ENCODE peak calls at places on chromosome 2, in five cellular contexts. A is GM19239, X is ascending aorta, D is left cardiac atrium, J is nephron progenitor cell. K is an unnamed sample.

GRCh38 chr2:239468491-239469017 is 67.7 kb upstream of the HDAC4 start:
- DNase-seq in A (no peak), X (no peak), D (no peak), J (no peak), K (no peak)

GRCh38 chr2:39837856-39838453 is 58.9 kb upstream of the THUMPD2 start:
- DNase-seq in A (no peak), X (no peak), D (no peak), J (peak; percentile 26), K (no peak)

GRCh38 chr2:22801071-22801470 is 583.9 kb upstream of the KLHL29 start:
- DNase-seq in A (no peak), X (no peak), D (no peak), J (no peak), K (no peak)

GRCh38 chr2:172965433-172965832 is 110.2 kb upstream of the MAP3K20 start:
- DNase-seq in A (no peak), X (no peak), D (no peak), J (no peak), K (no peak)

GRCh38 chr2:232854082-232854481 is 16.0 kb upstream of the SNORC start:
- DNase-seq in A (no peak), X (no peak), D (peak; percentile 65), J (no peak), K (no peak)

GRCh38 chr2:241947876-241948275 is 78.3 kb downstream of the RTP5 start:
- DNase-seq in A (no peak), X (no peak), D (no peak), J (no peak), K (no peak)

GRCh38 chr2:118986733-118987132 is 44.7 kb downstream of the MARCO start:
- DNase-seq in A (no peak), X (no peak), D (no peak), J (no peak), K (no peak)

GRCh38 chr2:206799083-206799482 is 33.7 kb downstream of the FASTKD2 start:
- DNase-seq in A (no peak), X (no peak), D (no peak), J (no peak), K (no peak)

GRCh38 chr2:185934232-185934631 is 195.6 kb downstream of the FSIP2 start:
- DNase-seq in A (no peak), X (no peak), D (no peak), J (no peak), K (no peak)

GRCh38 chr2:84876369-84876768 is 4.5 kb downstream of the TRABD2A start:
- DNase-seq in A (no peak), X (no peak), D (no peak), J (no peak), K (no peak)

GRCh38 chr2:38080346-38080745 is 4.4 kb upstream of the CYP1B1 start:
- DNase-seq in A (no peak), X (no peak), D (no peak), J (no peak), K (no peak)

GRCh38 chr2:216672466-216672865 is 22.9 kb downstream of the IGFBP5 start:
- DNase-seq in A (no peak), X (no peak), D (no peak), J (no peak), K (no peak)